ENCODE peak calls at places on chromosomes 7 and 10, in ten cellular contexts. W is B cell, T is lung, B is body of pancreas, R is RWPE1, D is dorsolateral prefrontal cortex, Q is cardiac fibroblast, O is HCT116, L is BE2C, S is ascending aorta. G is an unnamed sample.

GRCh38 chr7:48296976-48297375 is 125.7 kb downstream of the ABCA13 start:
- DNase-seq in T (no peak), O (no peak), Q (no peak), W (no peak), S (no peak), B (no peak), D (no peak), L (no peak), R (no peak), G (no peak)

GRCh38 chr10:72692057-72692891 is at the start of gene MCU:
- DNase-seq in Q (peak), B (peak), L (peak), R (peak), O (no peak), T (peak), D (peak), S (peak), W (peak), G (peak)

GRCh38 chr7:41702635-41703371 is at the start of gene INHBA:
- DNase-seq in T (no peak), D (no peak), S (peak), W (no peak), O (no peak), R (peak), Q (peak), L (no peak), B (no peak), G (no peak)

GRCh38 chr7:5417106-5418071 is 6.2 kb downstream of the TNRC18 start:
- DNase-seq in B (peak), W (no peak), S (no peak), R (no peak), Q (no peak), D (no peak), O (no peak), T (peak), L (no peak), G (peak)

GRCh38 chr7:116025098-116025809 is 5.3 kb downstream of the TFEC start:
- DNase-seq in D (no peak), Q (peak), L (no peak), R (no peak), B (no peak), S (no peak), T (no peak), O (no peak), W (no peak), G (no peak)

GRCh38 chr7:128961030-128961659 is 23.4 kb downstream of the IRF5 start:
- DNase-seq in W (no peak), D (no peak), O (no peak), Q (no peak), S (no peak), R (no peak), L (no peak), T (no peak), B (no peak), G (no peak)

GRCh38 chr10:51244739-51245138 is 170.5 kb downstream of the PRKG1 start:
- DNase-seq in Q (peak), B (no peak), O (no peak), R (no peak), S (peak), T (no peak), D (no peak), W (no peak), L (no peak), G (no peak)

GRCh38 chr10:14039968-14040668 is 290.6 kb downstream of the FRMD4A start:
- DNase-seq in Q (peak), D (no peak), O (no peak), W (no peak), T (no peak), B (no peak), S (no peak), L (no peak), R (no peak), G (no peak)

GRCh38 chr7:28038175-28038855 is 142.3 kb downstream of the JAZF1 start:
- DNase-seq in O (no peak), B (no peak), T (no peak), S (no peak), D (no peak), L (no peak), R (no peak), W (no peak), Q (no peak), G (no peak)

GRCh38 chr10:100518761-100519241 is 860 bp downstream of the SEC31B start:
- DNase-seq in W (no peak), D (no peak), S (peak), O (peak), L (peak), R (peak), T (peak), B (peak), Q (peak), G (peak)

GRCh38 chr10:95601116-95601719 is 40.0 kb upstream of the SORBS1 start:
- DNase-seq in Q (peak), D (peak), O (peak), S (peak), W (peak), T (peak), B (peak), R (peak), L (peak), G (peak)

GRCh38 chr10:70132098-70133029 is at the start of gene AIFM2:
- DNase-seq in L (peak), S (peak), R (peak), T (peak), D (no peak), Q (peak), W (no peak), O (peak), B (peak), G (peak)

GRCh38 chr7:130368347-130368746 is 11.9 kb upstream of the CPA1 start:
- DNase-seq in D (no peak), W (no peak), O (no peak), Q (no peak), R (no peak), S (no peak), B (no peak), T (no peak), L (no peak), G (no peak)

GRCh38 chr10:784759-785538 is 95.5 kb upstream of the DIP2C start:
- DNase-seq in B (peak), W (no peak), D (peak), T (peak), O (peak), R (peak), S (peak), Q (peak), L (peak), G (peak)

GRCh38 chr10:119667562-119668328 is 16.6 kb downstream of the BAG3 start:
- DNase-seq in T (peak), S (peak), Q (peak), D (no peak), R (peak), W (no peak), B (peak), L (peak), O (peak), G (no peak)
- TF ChIP-seq CTCF in T (no peak), S (no peak), Q (peak), D (no peak), R (no peak), W (no peak), B (no peak), L (peak), O (no peak), G (no peak)

GRCh38 chr7:101702362-101702850 is 73.3 kb upstream of the MYL10 start:
- DNase-seq in R (no peak), S (no peak), B (no peak), Q (no peak), L (no peak), W (no peak), D (no peak), O (peak), T (no peak), G (no peak)
- TF ChIP-seq CTCF in R (no peak), S (no peak), B (no peak), Q (no peak), L (no peak), W (no peak), D (no peak), O (peak), T (no peak), G (no peak)

GRCh38 chr7:100126239-100126930 is 382 bp upstream of the MBLAC1 start:
- DNase-seq in O (no peak), W (no peak), R (no peak), S (no peak), D (no peak), L (no peak), B (no peak), T (no peak), Q (no peak), G (no peak)
- TF ChIP-seq CTCF in O (no peak), W (no peak), R (no peak), S (no peak), D (no peak), L (peak), B (peak), T (no peak), Q (no peak), G (no peak)

DNA sequence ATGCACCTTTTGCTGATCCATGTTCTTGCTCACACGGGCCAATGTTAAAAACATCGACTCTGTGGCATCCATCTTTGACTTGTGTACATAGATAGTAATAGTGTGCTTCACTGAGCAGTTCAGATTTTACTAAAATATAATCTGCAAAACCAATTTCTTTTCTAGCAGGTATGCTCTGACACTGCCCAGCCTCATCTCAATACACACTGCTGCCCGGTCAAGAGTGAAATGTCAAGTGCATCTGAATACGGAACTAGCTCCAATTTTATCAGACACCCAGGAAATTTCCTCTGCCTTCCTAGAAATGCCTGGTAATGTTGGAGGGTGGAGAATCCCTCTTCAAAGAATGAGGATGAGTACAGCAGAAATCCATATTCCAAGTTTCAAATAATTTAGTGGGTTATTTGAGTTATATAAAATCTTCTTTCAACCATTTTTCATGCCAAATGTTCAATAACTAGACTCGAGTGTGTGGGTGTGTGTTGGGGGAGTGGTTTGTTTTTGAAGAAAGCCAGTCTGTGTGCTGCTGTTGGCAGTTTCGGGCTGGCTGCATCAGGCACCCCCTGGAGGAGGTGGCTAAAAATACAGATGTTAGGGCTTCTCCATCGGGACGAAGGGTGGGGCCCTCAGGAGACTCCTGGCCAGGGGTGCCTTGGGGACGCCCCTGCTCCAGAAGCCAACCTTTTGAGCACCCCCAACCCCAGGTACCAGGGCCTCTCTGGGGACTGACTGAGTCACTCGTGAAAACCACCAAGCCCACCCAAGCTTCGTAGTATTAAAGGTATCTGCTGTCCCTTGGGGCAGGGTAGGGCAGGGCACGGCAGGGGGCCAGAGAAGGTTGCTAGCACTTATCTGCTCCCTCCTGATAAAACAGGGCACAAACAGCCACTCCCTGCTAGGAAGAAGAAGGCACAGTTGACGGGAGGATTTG is 15.4 kb downstream of the CTBP2 start:
- DNase-seq in O (peak), Q (peak), L (peak), W (peak), S (no peak), R (peak), B (peak), T (no peak), D (no peak), G (peak)
- TF ChIP-seq CTCF in O (peak), Q (peak), L (peak), W (no peak), S (peak), R (peak), B (peak), T (no peak), D (peak), G (no peak)

DNA sequence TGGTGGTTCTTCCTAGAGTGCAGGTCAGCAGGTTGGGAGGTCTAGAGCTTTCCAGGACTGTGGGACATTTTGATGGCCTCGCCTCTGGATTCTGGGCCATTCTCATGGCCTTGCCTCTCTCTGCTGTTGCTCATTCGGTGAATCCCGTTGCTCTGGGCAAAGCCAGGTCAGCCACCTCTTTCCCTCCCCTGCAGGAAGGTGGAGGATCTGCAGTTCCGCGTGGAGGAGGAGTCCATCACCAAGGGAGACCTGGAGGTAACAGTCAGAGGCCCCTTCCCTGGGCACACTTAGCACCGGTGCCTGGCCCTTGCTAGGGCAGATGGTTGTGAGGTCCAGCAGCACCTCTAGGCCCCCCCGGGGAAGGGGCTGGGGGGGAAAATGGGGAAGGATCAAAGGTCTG is 74.9 kb downstream of the CLIP2 start:
- DNase-seq in O (no peak), Q (no peak), L (no peak), D (no peak), R (no peak), W (no peak), S (no peak), B (no peak), T (no peak), G (no peak)
- TF ChIP-seq CTCF in O (peak), Q (peak), L (peak), D (no peak), R (no peak), W (no peak), S (no peak), B (no peak), T (no peak), G (no peak)